ENCODE peak calls at places on chromosomes 1 and 21, in nine cellular contexts. One of them, this sample, is unnamed.

GRCh38 chr1:235075121-235075954 is 53.3 kb downstream of the TOMM20 start:
- DNase-seq in sigmoid colon: peak; percentile 81
- DNase-seq in transverse colon: peak; percentile 58
- DNase-seq in A549: peak; percentile 74
- DNase-seq in body of pancreas: peak; percentile 76
- DNase-seq in Peyer's patch: peak; percentile 80
- DNase-seq in IMR-90: peak; percentile 97
- DNase-seq in heart left ventricle: peak; percentile 86
- DNase-seq in tibial nerve: peak; percentile 41
- DNase-seq in this sample: peak; percentile 76

GRCh38 chr1:240526321-240526720 is 85.6 kb downstream of the GREM2 start:
- DNase-seq in tibial nerve: no peak
- DNase-seq in body of pancreas: no peak
- DNase-seq in A549: no peak
- DNase-seq in heart left ventricle: no peak
- DNase-seq in transverse colon: no peak
- DNase-seq in IMR-90: peak; percentile 56
- DNase-seq in Peyer's patch: no peak
- DNase-seq in sigmoid colon: no peak
- DNase-seq in this sample: no peak

GRCh38 chr1:219938706-219939105 is 10.3 kb upstream of the SLC30A10 start:
- DNase-seq in A549: no peak
- DNase-seq in sigmoid colon: no peak
- DNase-seq in transverse colon: no peak
- DNase-seq in tibial nerve: no peak
- DNase-seq in IMR-90: peak; percentile 51
- DNase-seq in Peyer's patch: no peak
- DNase-seq in heart left ventricle: no peak
- DNase-seq in body of pancreas: no peak
- DNase-seq in this sample: peak; percentile 20

GRCh38 chr1:188425687-188426086 is 1596.9 kb downstream of the PLA2G4A start:
- DNase-seq in IMR-90: peak; percentile 94
- DNase-seq in heart left ventricle: no peak
- DNase-seq in A549: no peak
- DNase-seq in sigmoid colon: no peak
- DNase-seq in transverse colon: no peak
- DNase-seq in body of pancreas: no peak
- DNase-seq in tibial nerve: no peak
- DNase-seq in Peyer's patch: no peak
- DNase-seq in this sample: no peak

GRCh38 chr1:192807968-192808587 is 761 bp upstream of the RGS2 start:
- DNase-seq in tibial nerve: no peak
- DNase-seq in heart left ventricle: no peak
- DNase-seq in sigmoid colon: no peak
- DNase-seq in body of pancreas: no peak
- DNase-seq in IMR-90: peak; percentile 71
- DNase-seq in A549: peak; percentile 16
- DNase-seq in transverse colon: no peak
- DNase-seq in Peyer's patch: no peak
- DNase-seq in this sample: no peak

GRCh38 chr1:185787238-185787637 is 53.0 kb downstream of the HMCN1 start:
- DNase-seq in Peyer's patch: no peak
- DNase-seq in heart left ventricle: no peak
- DNase-seq in sigmoid colon: no peak
- DNase-seq in A549: no peak
- DNase-seq in IMR-90: no peak
- DNase-seq in transverse colon: no peak
- DNase-seq in body of pancreas: no peak
- DNase-seq in tibial nerve: no peak
- DNase-seq in this sample: no peak

GRCh38 chr1:206513312-206514111 is 6.2 kb downstream of the RASSF5 start:
- DNase-seq in heart left ventricle: peak; percentile 72
- DNase-seq in A549: no peak
- DNase-seq in Peyer's patch: peak; percentile 56
- DNase-seq in IMR-90: peak; percentile 87
- DNase-seq in sigmoid colon: peak; percentile 90
- DNase-seq in tibial nerve: peak; percentile 86
- DNase-seq in body of pancreas: peak; percentile 63
- DNase-seq in transverse colon: peak; percentile 41
- DNase-seq in this sample: peak; percentile 71

GRCh38 chr1:64196074-64196869 is 7.2 kb upstream of the UBE2U start:
- DNase-seq in sigmoid colon: no peak
- DNase-seq in body of pancreas: no peak
- DNase-seq in Peyer's patch: no peak
- DNase-seq in IMR-90: no peak
- DNase-seq in tibial nerve: no peak
- DNase-seq in transverse colon: no peak
- DNase-seq in A549: no peak
- DNase-seq in heart left ventricle: peak; percentile 47
- DNase-seq in this sample: no peak

GRCh38 chr1:209674957-209675566 is at the start of gene G0S2:
- DNase-seq in sigmoid colon: peak; percentile 88
- DNase-seq in transverse colon: peak; percentile 79
- DNase-seq in Peyer's patch: peak; percentile 83
- DNase-seq in A549: no peak
- DNase-seq in IMR-90: peak; percentile 21
- DNase-seq in heart left ventricle: peak; percentile 91
- DNase-seq in body of pancreas: peak; percentile 87
- DNase-seq in tibial nerve: peak; percentile 12
- DNase-seq in this sample: peak; percentile 52

GRCh38 chr21:9008636-9009035 is 1512.7 kb upstream of the TPTE start:
- DNase-seq in heart left ventricle: no peak
- DNase-seq in Peyer's patch: no peak
- DNase-seq in body of pancreas: no peak
- DNase-seq in A549: no peak
- DNase-seq in IMR-90: no peak
- DNase-seq in transverse colon: no peak
- DNase-seq in sigmoid colon: peak; percentile 67
- DNase-seq in tibial nerve: no peak
- DNase-seq in this sample: no peak

GRCh38 chr1:51331206-51332100 is 1.1 kb upstream of the TTC39A start:
- DNase-seq in heart left ventricle: peak; percentile 59
- DNase-seq in A549: peak; percentile 62
- DNase-seq in IMR-90: peak; percentile 62
- DNase-seq in Peyer's patch: peak; percentile 65
- DNase-seq in tibial nerve: no peak
- DNase-seq in transverse colon: peak; percentile 52
- DNase-seq in body of pancreas: peak; percentile 68
- DNase-seq in sigmoid colon: no peak
- DNase-seq in this sample: no peak

GRCh38 chr1:98126740-98127139 is 205.9 kb upstream of the DPYD start:
- DNase-seq in heart left ventricle: no peak
- DNase-seq in sigmoid colon: no peak
- DNase-seq in Peyer's patch: no peak
- DNase-seq in A549: no peak
- DNase-seq in tibial nerve: no peak
- DNase-seq in body of pancreas: no peak
- DNase-seq in IMR-90: no peak
- DNase-seq in transverse colon: no peak
- DNase-seq in this sample: no peak

GRCh38 chr21:17848228-17848627 is 29.1 kb upstream of the C21orf91 start:
- DNase-seq in body of pancreas: peak; percentile 39
- DNase-seq in sigmoid colon: peak; percentile 64
- DNase-seq in IMR-90: peak; percentile 97
- DNase-seq in tibial nerve: peak; percentile 14
- DNase-seq in Peyer's patch: peak; percentile 58
- DNase-seq in heart left ventricle: peak; percentile 35
- DNase-seq in A549: no peak
- DNase-seq in transverse colon: peak; percentile 35
- DNase-seq in this sample: peak; percentile 20

GRCh38 chr1:85494957-85495266 is 30.0 kb upstream of the DDAH1 start:
- DNase-seq in body of pancreas: no peak
- DNase-seq in transverse colon: no peak
- DNase-seq in tibial nerve: peak; percentile 33
- DNase-seq in Peyer's patch: no peak
- DNase-seq in IMR-90: peak; percentile 25
- DNase-seq in sigmoid colon: peak; percentile 66
- DNase-seq in heart left ventricle: no peak
- DNase-seq in A549: no peak
- DNase-seq in this sample: peak; percentile 23

GRCh38 chr1:232669981-232670763 is 40.2 kb upstream of the SIPA1L2 start:
- DNase-seq in Peyer's patch: no peak
- DNase-seq in IMR-90: peak; percentile 61
- DNase-seq in sigmoid colon: no peak
- DNase-seq in heart left ventricle: no peak
- DNase-seq in tibial nerve: no peak
- DNase-seq in body of pancreas: no peak
- DNase-seq in transverse colon: no peak
- DNase-seq in A549: no peak
- DNase-seq in this sample: no peak

GRCh38 chr1:145999321-146000024 is 3.1 kb upstream of the TXNIP start:
- DNase-seq in A549: no peak
- DNase-seq in heart left ventricle: peak; percentile 70
- DNase-seq in IMR-90: no peak
- DNase-seq in Peyer's patch: peak; percentile 80
- DNase-seq in body of pancreas: peak; percentile 74
- DNase-seq in transverse colon: peak; percentile 65
- DNase-seq in tibial nerve: no peak
- DNase-seq in sigmoid colon: peak; percentile 88
- DNase-seq in this sample: peak; percentile 67

GRCh38 chr1:24157921-24158481 is 15.1 kb upstream of the IL22RA1 start:
- DNase-seq in transverse colon: no peak
- DNase-seq in Peyer's patch: peak; percentile 38
- DNase-seq in body of pancreas: no peak
- DNase-seq in IMR-90: no peak
- DNase-seq in A549: peak; percentile 37
- DNase-seq in tibial nerve: no peak
- DNase-seq in sigmoid colon: no peak
- DNase-seq in heart left ventricle: no peak
- DNase-seq in this sample: no peak

DNA sequence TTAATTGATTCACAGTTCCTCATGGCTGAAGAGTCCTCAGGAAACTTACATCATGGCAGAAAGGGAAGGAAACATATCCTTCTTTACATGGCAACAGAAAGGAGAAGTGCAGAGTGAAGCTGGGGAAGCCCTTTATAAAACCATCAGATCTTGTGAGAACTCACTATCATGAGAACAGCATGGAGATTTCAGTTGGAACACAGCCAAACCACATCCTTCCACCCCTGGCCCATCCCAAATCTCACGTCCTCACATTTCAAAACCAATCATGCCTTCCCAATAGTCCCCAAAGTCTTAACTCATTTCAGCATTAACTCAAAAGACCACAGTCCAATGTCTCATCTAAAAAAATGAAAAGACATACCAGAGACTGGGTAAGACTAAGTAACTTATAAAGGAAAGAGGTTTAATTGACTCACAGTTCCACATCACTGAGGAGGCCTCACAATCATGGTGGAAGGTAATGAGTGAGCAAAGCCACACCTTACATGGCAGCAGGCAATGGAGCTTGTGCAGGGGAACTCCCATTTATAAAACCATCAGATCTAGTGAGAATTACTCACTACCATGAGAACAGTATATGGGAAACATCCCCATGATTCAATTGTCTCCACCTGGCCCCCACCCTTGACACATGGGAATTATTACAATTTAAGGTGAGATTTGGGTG is 105.2 kb downstream of the MRPL39 start:
- DNase-seq in body of pancreas: peak; percentile 12
- DNase-seq in heart left ventricle: no peak
- DNase-seq in Peyer's patch: no peak
- DNase-seq in sigmoid colon: no peak
- DNase-seq in A549: no peak
- DNase-seq in tibial nerve: no peak
- DNase-seq in IMR-90: no peak
- DNase-seq in transverse colon: no peak
- DNase-seq in this sample: no peak
- H3K4me3 ChIP-seq in body of pancreas: no peak overlapping the region
- H3K4me3 ChIP-seq in heart left ventricle: no peak overlapping the region
- H3K4me3 ChIP-seq in Peyer's patch: no peak overlapping the region
- H3K4me3 ChIP-seq in sigmoid colon: no peak overlapping the region
- H3K4me3 ChIP-seq in A549: no peak overlapping the region
- H3K4me3 ChIP-seq in tibial nerve: no peak overlapping the region
- H3K4me3 ChIP-seq in IMR-90: no peak overlapping the region
- H3K4me3 ChIP-seq in transverse colon: no peak overlapping the region
- H3K4me3 ChIP-seq in this sample: no peak overlapping the region

GRCh38 chr1:67545364-67545763 is 115.2 kb upstream of the SERBP1 start:
- DNase-seq in A549: no peak
- DNase-seq in heart left ventricle: no peak
- DNase-seq in tibial nerve: no peak
- DNase-seq in IMR-90: no peak
- DNase-seq in transverse colon: no peak
- DNase-seq in body of pancreas: no peak
- DNase-seq in Peyer's patch: no peak
- DNase-seq in sigmoid colon: no peak
- DNase-seq in this sample: no peak
- TF ChIP-seq POLR2A in A549: no peak
- TF ChIP-seq POLR2A in heart left ventricle: no peak
- TF ChIP-seq POLR2A in tibial nerve: no peak
- TF ChIP-seq POLR2A in IMR-90: no peak
- TF ChIP-seq POLR2A in transverse colon: no peak
- TF ChIP-seq POLR2A in body of pancreas: no peak
- TF ChIP-seq POLR2A in Peyer's patch: no peak
- TF ChIP-seq POLR2A in sigmoid colon: no peak
- TF ChIP-seq POLR2A in this sample: no peak

GRCh38 chr21:43758132-43758619 is 17.9 kb downstream of the CSTB start:
- DNase-seq in sigmoid colon: peak; percentile 83
- DNase-seq in transverse colon: no peak
- DNase-seq in A549: no peak
- DNase-seq in tibial nerve: peak; percentile 67
- DNase-seq in Peyer's patch: no peak
- DNase-seq in heart left ventricle: no peak
- DNase-seq in body of pancreas: peak; percentile 40
- DNase-seq in IMR-90: peak; percentile 70
- DNase-seq in this sample: peak; percentile 64

GRCh38 chr21:43759651-43760050 is 16.5 kb downstream of the CSTB start:
- DNase-seq in transverse colon: no peak
- DNase-seq in tibial nerve: no peak
- DNase-seq in body of pancreas: no peak
- DNase-seq in A549: no peak
- DNase-seq in Peyer's patch: no peak
- DNase-seq in IMR-90: no peak
- DNase-seq in heart left ventricle: no peak
- DNase-seq in sigmoid colon: no peak
- DNase-seq in this sample: no peak

GRCh38 chr21:43755820-43756594 is 20.1 kb downstream of the CSTB start:
- DNase-seq in body of pancreas: no peak
- DNase-seq in IMR-90: no peak
- DNase-seq in sigmoid colon: no peak
- DNase-seq in A549: no peak
- DNase-seq in Peyer's patch: no peak
- DNase-seq in transverse colon: no peak
- DNase-seq in heart left ventricle: no peak
- DNase-seq in tibial nerve: no peak
- DNase-seq in this sample: no peak

GRCh38 chr21:43758811-43759210 is 17.3 kb downstream of the CSTB start:
- DNase-seq in transverse colon: no peak
- DNase-seq in heart left ventricle: no peak
- DNase-seq in body of pancreas: no peak
- DNase-seq in sigmoid colon: no peak
- DNase-seq in Peyer's patch: no peak
- DNase-seq in A549: no peak
- DNase-seq in IMR-90: no peak
- DNase-seq in tibial nerve: no peak
- DNase-seq in this sample: no peak

GRCh38 chr21:43757601-43758000 is 18.5 kb downstream of the CSTB start:
- DNase-seq in body of pancreas: peak; percentile 26
- DNase-seq in heart left ventricle: no peak
- DNase-seq in Peyer's patch: no peak
- DNase-seq in sigmoid colon: no peak
- DNase-seq in transverse colon: no peak
- DNase-seq in IMR-90: no peak
- DNase-seq in tibial nerve: no peak
- DNase-seq in A549: no peak
- DNase-seq in this sample: no peak
- H3K4me3 ChIP-seq in body of pancreas: no peak overlapping the region
- H3K4me3 ChIP-seq in heart left ventricle: no peak overlapping the region
- H3K4me3 ChIP-seq in Peyer's patch: no peak overlapping the region
- H3K4me3 ChIP-seq in sigmoid colon: peak overlapping the region; percentile 27
- H3K4me3 ChIP-seq in transverse colon: no peak overlapping the region
- H3K4me3 ChIP-seq in IMR-90: no peak overlapping the region
- H3K4me3 ChIP-seq in tibial nerve: no peak overlapping the region
- H3K4me3 ChIP-seq in A549: no peak overlapping the region
- H3K4me3 ChIP-seq in this sample: no peak overlapping the region

GRCh38 chr1:13947658-13948057 is 247.7 kb downstream of the PRDM2 start:
- DNase-seq in body of pancreas: no peak
- DNase-seq in transverse colon: no peak
- DNase-seq in heart left ventricle: no peak
- DNase-seq in IMR-90: no peak
- DNase-seq in sigmoid colon: no peak
- DNase-seq in A549: no peak
- DNase-seq in tibial nerve: no peak
- DNase-seq in Peyer's patch: no peak
- DNase-seq in this sample: no peak
- TF ChIP-seq POLR2A in body of pancreas: no peak
- TF ChIP-seq POLR2A in transverse colon: no peak
- TF ChIP-seq POLR2A in heart left ventricle: no peak
- TF ChIP-seq POLR2A in IMR-90: no peak
- TF ChIP-seq POLR2A in sigmoid colon: no peak
- TF ChIP-seq POLR2A in A549: no peak
- TF ChIP-seq POLR2A in tibial nerve: no peak
- TF ChIP-seq POLR2A in Peyer's patch: no peak
- TF ChIP-seq POLR2A in this sample: no peak

This sample was measured in uterus.